ENCODE peak calls at places on chromosomes 1 and 21, in nine cellular contexts. One of them, this sample, is unnamed.

GRCh38 chr1:33030575-33030974 is 6.1 kb downstream of the AK2 start:
- DNase-seq in NCI-H774: no peak
- DNase-seq in lower lobe of right lung: no peak
- DNase-seq in T47D: no peak
- DNase-seq in naive B cell: no peak
- DNase-seq in SHP77 treated with DMSO at 0.1 percent for 48 hours: no peak
- DNase-seq in NCI-H226: no peak
- DNase-seq in cardiac muscle cell: peak; percentile 83
- DNase-seq in NCI-H1694: no peak
- DNase-seq in this sample: no peak

GRCh38 chr1:10794724-10795304 is 1.6 kb downstream of the CASZ1 start:
- DNase-seq in NCI-H774: no peak
- DNase-seq in lower lobe of right lung: no peak
- DNase-seq in T47D: no peak
- DNase-seq in naive B cell: no peak
- DNase-seq in SHP77 treated with DMSO at 0.1 percent for 48 hours: no peak
- DNase-seq in NCI-H226: no peak
- DNase-seq in cardiac muscle cell: no peak
- DNase-seq in NCI-H1694: no peak
- DNase-seq in this sample: no peak

GRCh38 chr1:212727386-212728181 is 27.9 kb upstream of the BATF3 start:
- DNase-seq in NCI-H774: no peak
- DNase-seq in lower lobe of right lung: no peak
- DNase-seq in T47D: no peak
- DNase-seq in naive B cell: no peak
- DNase-seq in SHP77 treated with DMSO at 0.1 percent for 48 hours: no peak
- DNase-seq in NCI-H226: no peak
- DNase-seq in cardiac muscle cell: peak; percentile 58
- DNase-seq in NCI-H1694: no peak
- DNase-seq in this sample: no peak

GRCh38 chr1:3548156-3548893 is 63.0 kb downstream of the MEGF6 start:
- DNase-seq in NCI-H774: no peak
- DNase-seq in lower lobe of right lung: no peak
- DNase-seq in T47D: no peak
- DNase-seq in naive B cell: no peak
- DNase-seq in SHP77 treated with DMSO at 0.1 percent for 48 hours: no peak
- DNase-seq in NCI-H226: peak; percentile 60
- DNase-seq in cardiac muscle cell: peak; percentile 74
- DNase-seq in NCI-H1694: no peak
- DNase-seq in this sample: no peak

GRCh38 chr1:163250382-163250974 is 47.8 kb upstream of the RGS5 start:
- DNase-seq in NCI-H774: no peak
- DNase-seq in lower lobe of right lung: no peak
- DNase-seq in T47D: no peak
- DNase-seq in naive B cell: no peak
- DNase-seq in SHP77 treated with DMSO at 0.1 percent for 48 hours: no peak
- DNase-seq in NCI-H226: no peak
- DNase-seq in cardiac muscle cell: no peak
- DNase-seq in NCI-H1694: no peak
- DNase-seq in this sample: no peak

GRCh38 chr21:44556879-44557278 is 1.7 kb downstream of the KRTAP10-3 start:
- DNase-seq in NCI-H774: peak; percentile 56
- DNase-seq in lower lobe of right lung: no peak
- DNase-seq in T47D: no peak
- DNase-seq in naive B cell: no peak
- DNase-seq in SHP77 treated with DMSO at 0.1 percent for 48 hours: no peak
- DNase-seq in NCI-H226: no peak
- DNase-seq in cardiac muscle cell: no peak
- DNase-seq in NCI-H1694: no peak
- DNase-seq in this sample: peak; percentile 69

GRCh38 chr1:17199267-17200044 is 5.5 kb upstream of the PADI1 start:
- DNase-seq in NCI-H774: no peak
- DNase-seq in lower lobe of right lung: no peak
- DNase-seq in T47D: no peak
- DNase-seq in naive B cell: no peak
- DNase-seq in SHP77 treated with DMSO at 0.1 percent for 48 hours: no peak
- DNase-seq in NCI-H226: no peak
- DNase-seq in cardiac muscle cell: no peak
- DNase-seq in NCI-H1694: no peak
- DNase-seq in this sample: no peak

GRCh38 chr1:100422065-100422464 is 69.8 kb downstream of the CDC14A start:
- DNase-seq in NCI-H774: no peak
- DNase-seq in lower lobe of right lung: no peak
- DNase-seq in T47D: no peak
- DNase-seq in naive B cell: no peak
- DNase-seq in SHP77 treated with DMSO at 0.1 percent for 48 hours: no peak
- DNase-seq in NCI-H226: no peak
- DNase-seq in cardiac muscle cell: no peak
- DNase-seq in NCI-H1694: no peak
- DNase-seq in this sample: no peak

GRCh38 chr21:36065497-36066036 is 4.3 kb upstream of the CBR1 start:
- DNase-seq in NCI-H774: peak; percentile 36
- DNase-seq in lower lobe of right lung: no peak
- DNase-seq in T47D: no peak
- DNase-seq in naive B cell: no peak
- DNase-seq in SHP77 treated with DMSO at 0.1 percent for 48 hours: no peak
- DNase-seq in NCI-H226: peak; percentile 22
- DNase-seq in cardiac muscle cell: peak; percentile 77
- DNase-seq in NCI-H1694: no peak
- DNase-seq in this sample: no peak

GRCh38 chr1:32151319-32151787 is 28.1 kb upstream of the TXLNA start:
- DNase-seq in NCI-H774: no peak
- DNase-seq in lower lobe of right lung: no peak
- DNase-seq in T47D: no peak
- DNase-seq in naive B cell: no peak
- DNase-seq in SHP77 treated with DMSO at 0.1 percent for 48 hours: no peak
- DNase-seq in NCI-H226: peak; percentile 53
- DNase-seq in cardiac muscle cell: peak; percentile 69
- DNase-seq in NCI-H1694: no peak
- DNase-seq in this sample: peak; percentile 21

GRCh38 chr1:58317086-58317485 is 229.4 kb downstream of the OMA1 start:
- DNase-seq in NCI-H774: no peak
- DNase-seq in lower lobe of right lung: no peak
- DNase-seq in T47D: no peak
- DNase-seq in naive B cell: no peak
- DNase-seq in SHP77 treated with DMSO at 0.1 percent for 48 hours: no peak
- DNase-seq in NCI-H226: no peak
- DNase-seq in cardiac muscle cell: no peak
- DNase-seq in NCI-H1694: no peak
- DNase-seq in this sample: no peak

This sample was measured in NCI-H2107.